ENCODE peak calls at places on chromosome 14, in four cellular contexts. One of them, this sample, is unnamed.
A peak's percentile ranks its signal among the peaks of the same experiment; 100 is the strongest.

GRCh38 chr14:24806061-24806678 is 172.2 kb upstream of the GZMB start:
- DNase-seq in choroid plexus epithelial cell: peak; percentile 75
- DNase-seq in HFF-Myc: peak; percentile 14
- DNase-seq in activated T-helper 1 cell treated with anti-CD3 and anti-CD28 coated beads, Interleukin-12 subunit alpha, Interleukin-12 subunit beta, Interleukin-2, Interleukin-4 antibody, amounts not matched to agents 30 ng/mL and 10 ng/mL and 1 ng/mL, durations not matched to agents 14 hours and 24 hours and 36 hours: peak; percentile 5
- DNase-seq in this sample: peak; percentile 4

GRCh38 chr14:48805315-48805714 is 780.9 kb downstream of the RPS29 start:
- DNase-seq in choroid plexus epithelial cell: no peak
- DNase-seq in HFF-Myc: no peak
- DNase-seq in activated T-helper 1 cell treated with anti-CD3 and anti-CD28 coated beads, Interleukin-12 subunit alpha, Interleukin-12 subunit beta, Interleukin-2, Interleukin-4 antibody, amounts not matched to agents 30 ng/mL and 10 ng/mL and 1 ng/mL, durations not matched to agents 14 hours and 24 hours and 36 hours: no peak
- DNase-seq in this sample: no peak

GRCh38 chr14:68975667-68976066 is 3.4 kb downstream of the ACTN1 start:
- DNase-seq in choroid plexus epithelial cell: peak; percentile 89
- DNase-seq in HFF-Myc: no peak
- DNase-seq in activated T-helper 1 cell treated with anti-CD3 and anti-CD28 coated beads, Interleukin-12 subunit alpha, Interleukin-12 subunit beta, Interleukin-2, Interleukin-4 antibody, amounts not matched to agents 30 ng/mL and 10 ng/mL and 1 ng/mL, durations not matched to agents 14 hours and 24 hours and 36 hours: no peak
- DNase-seq in this sample: no peak

GRCh38 chr14:100602621-100603020 is 15.4 kb upstream of the BEGAIN start:
- DNase-seq in choroid plexus epithelial cell: no peak
- DNase-seq in HFF-Myc: no peak
- DNase-seq in activated T-helper 1 cell treated with anti-CD3 and anti-CD28 coated beads, Interleukin-12 subunit alpha, Interleukin-12 subunit beta, Interleukin-2, Interleukin-4 antibody, amounts not matched to agents 30 ng/mL and 10 ng/mL and 1 ng/mL, durations not matched to agents 14 hours and 24 hours and 36 hours: no peak
- DNase-seq in this sample: no peak

GRCh38 chr14:68463705-68464104 is 329.2 kb downstream of the ZFP36L1 start:
- DNase-seq in choroid plexus epithelial cell: no peak
- DNase-seq in HFF-Myc: no peak
- DNase-seq in activated T-helper 1 cell treated with anti-CD3 and anti-CD28 coated beads, Interleukin-12 subunit alpha, Interleukin-12 subunit beta, Interleukin-2, Interleukin-4 antibody, amounts not matched to agents 30 ng/mL and 10 ng/mL and 1 ng/mL, durations not matched to agents 14 hours and 24 hours and 36 hours: no peak
- DNase-seq in this sample: no peak

GRCh38 chr14:69997849-69998248 is 118.6 kb downstream of the SMOC1 start:
- DNase-seq in choroid plexus epithelial cell: peak; percentile 96
- DNase-seq in HFF-Myc: no peak
- DNase-seq in activated T-helper 1 cell treated with anti-CD3 and anti-CD28 coated beads, Interleukin-12 subunit alpha, Interleukin-12 subunit beta, Interleukin-2, Interleukin-4 antibody, amounts not matched to agents 30 ng/mL and 10 ng/mL and 1 ng/mL, durations not matched to agents 14 hours and 24 hours and 36 hours: no peak
- DNase-seq in this sample: peak; percentile 73

GRCh38 chr14:105446971-105447370 is 27.3 kb downstream of the MTA1 start:
- DNase-seq in choroid plexus epithelial cell: no peak
- DNase-seq in HFF-Myc: no peak
- DNase-seq in activated T-helper 1 cell treated with anti-CD3 and anti-CD28 coated beads, Interleukin-12 subunit alpha, Interleukin-12 subunit beta, Interleukin-2, Interleukin-4 antibody, amounts not matched to agents 30 ng/mL and 10 ng/mL and 1 ng/mL, durations not matched to agents 14 hours and 24 hours and 36 hours: no peak
- DNase-seq in this sample: no peak

GRCh38 chr14:33271216-33271615 is 332.5 kb downstream of the NPAS3 start:
- DNase-seq in choroid plexus epithelial cell: peak; percentile 5
- DNase-seq in HFF-Myc: no peak
- DNase-seq in activated T-helper 1 cell treated with anti-CD3 and anti-CD28 coated beads, Interleukin-12 subunit alpha, Interleukin-12 subunit beta, Interleukin-2, Interleukin-4 antibody, amounts not matched to agents 30 ng/mL and 10 ng/mL and 1 ng/mL, durations not matched to agents 14 hours and 24 hours and 36 hours: no peak
- DNase-seq in this sample: no peak

GRCh38 chr14:31294736-31295398 is 87.3 kb upstream of the HECTD1 start:
- DNase-seq in choroid plexus epithelial cell: no peak
- DNase-seq in HFF-Myc: no peak
- DNase-seq in activated T-helper 1 cell treated with anti-CD3 and anti-CD28 coated beads, Interleukin-12 subunit alpha, Interleukin-12 subunit beta, Interleukin-2, Interleukin-4 antibody, amounts not matched to agents 30 ng/mL and 10 ng/mL and 1 ng/mL, durations not matched to agents 14 hours and 24 hours and 36 hours: no peak
- DNase-seq in this sample: no peak

GRCh38 chr14:80003138-80003537 is 208.2 kb downstream of the DIO2 start:
- DNase-seq in choroid plexus epithelial cell: no peak
- DNase-seq in HFF-Myc: peak; percentile 39
- DNase-seq in activated T-helper 1 cell treated with anti-CD3 and anti-CD28 coated beads, Interleukin-12 subunit alpha, Interleukin-12 subunit beta, Interleukin-2, Interleukin-4 antibody, amounts not matched to agents 30 ng/mL and 10 ng/mL and 1 ng/mL, durations not matched to agents 14 hours and 24 hours and 36 hours: no peak
- DNase-seq in this sample: no peak

GRCh38 chr14:56648508-56649301 is 69.1 kb downstream of the TMEM260 start:
- DNase-seq in choroid plexus epithelial cell: no peak
- DNase-seq in HFF-Myc: no peak
- DNase-seq in activated T-helper 1 cell treated with anti-CD3 and anti-CD28 coated beads, Interleukin-12 subunit alpha, Interleukin-12 subunit beta, Interleukin-2, Interleukin-4 antibody, amounts not matched to agents 30 ng/mL and 10 ng/mL and 1 ng/mL, durations not matched to agents 14 hours and 24 hours and 36 hours: no peak
- DNase-seq in this sample: no peak

GRCh38 chr14:95449131-95449530 is 67.3 kb downstream of the SYNE3 start:
- DNase-seq in choroid plexus epithelial cell: no peak
- DNase-seq in HFF-Myc: no peak
- DNase-seq in activated T-helper 1 cell treated with anti-CD3 and anti-CD28 coated beads, Interleukin-12 subunit alpha, Interleukin-12 subunit beta, Interleukin-2, Interleukin-4 antibody, amounts not matched to agents 30 ng/mL and 10 ng/mL and 1 ng/mL, durations not matched to agents 14 hours and 24 hours and 36 hours: no peak
- DNase-seq in this sample: no peak

This sample was measured in brain pericyte.